ENCODE peak calls at places on chromosomes 11 and 22, in nine cellular contexts. B is HFF-Myc, O is transverse colon, D is tibial nerve, Z is HL-60, R is A549, M is astrocyte of the spinal cord, Q is progenitor cell of endocrine pancreas, F is AG09319. A is an unnamed sample.

GRCh38 chr11:8679006-8679405 is 3.5 kb downstream of the TRIM66 start:
- DNase-seq in B (no peak), R (no peak), M (no peak), O (no peak), D (no peak), F (no peak), Z (no peak), Q (no peak), A (no peak)

GRCh38 chr11:12664410-12664809 is 9.8 kb upstream of the TEAD1 start:
- DNase-seq in Z (no peak), F (no peak), Q (no peak), D (no peak), O (no peak), B (no peak), R (no peak), M (peak), A (no peak)

GRCh38 chr11:71232364-71232763 is 20.0 kb downstream of the SHANK2 start:
- DNase-seq in B (no peak), M (no peak), F (no peak), O (no peak), D (no peak), R (no peak), Z (no peak), Q (no peak), A (no peak)

GRCh38 chr11:131370901-131371790 is 731 bp downstream of the NTM start:
- DNase-seq in F (no peak), Q (no peak), M (no peak), R (no peak), Z (no peak), O (no peak), D (no peak), B (no peak), A (no peak)

GRCh38 chr11:123020968-123021367 is 39.3 kb upstream of the BSX start:
- DNase-seq in Q (no peak), F (no peak), R (peak), D (peak), B (peak), O (peak), Z (peak), M (peak), A (peak)

GRCh38 chr11:9347100-9347499 is 32.7 kb upstream of the TMEM41B start:
- DNase-seq in R (no peak), B (no peak), Q (no peak), O (no peak), M (no peak), F (no peak), Z (peak), D (no peak), A (no peak)

GRCh38 chr11:69636870-69637600 is 3.9 kb upstream of the CCND1 start:
- DNase-seq in Z (no peak), R (no peak), Q (no peak), F (no peak), D (no peak), B (no peak), M (no peak), O (no peak), A (no peak)

GRCh38 chr11:62444835-62445234 is 26.0 kb downstream of the SCGB1A1 start:
- DNase-seq in D (no peak), M (no peak), B (no peak), F (no peak), O (no peak), R (no peak), Q (no peak), Z (no peak), A (no peak)

GRCh38 chr11:2816517-2816916 is 69.1 kb downstream of the CDKN1C start:
- DNase-seq in M (no peak), O (no peak), B (no peak), Z (no peak), D (no peak), R (no peak), Q (no peak), F (no peak), A (no peak)

GRCh38 chr11:13726456-13726855 is 58.0 kb downstream of the FAR1 start:
- DNase-seq in R (no peak), B (no peak), D (no peak), F (no peak), M (no peak), O (no peak), Q (no peak), Z (no peak), A (no peak)

GRCh38 chr11:75384438-75385080 is 14.8 kb upstream of the RPS3 start:
- DNase-seq in B (no peak), Z (peak), O (peak), Q (peak), F (peak), D (peak), R (peak), M (peak), A (peak)

GRCh38 chr11:67698247-67698646 is 23.8 kb upstream of the ALDH3B2 start:
- DNase-seq in F (no peak), B (peak), O (no peak), M (no peak), Z (no peak), D (no peak), R (peak), Q (no peak), A (no peak)

GRCh38 chr11:80505771-80506170 is 1064.9 kb upstream of the TENM4 start:
- DNase-seq in F (no peak), Z (no peak), B (no peak), M (no peak), O (no peak), Q (no peak), D (no peak), R (no peak), A (no peak)

GRCh38 chr11:30254307-30255298 is 23.8 kb downstream of the FSHB start:
- DNase-seq in B (no peak), O (no peak), D (no peak), Z (no peak), F (no peak), Q (no peak), M (peak), R (no peak), A (no peak)

DNA sequence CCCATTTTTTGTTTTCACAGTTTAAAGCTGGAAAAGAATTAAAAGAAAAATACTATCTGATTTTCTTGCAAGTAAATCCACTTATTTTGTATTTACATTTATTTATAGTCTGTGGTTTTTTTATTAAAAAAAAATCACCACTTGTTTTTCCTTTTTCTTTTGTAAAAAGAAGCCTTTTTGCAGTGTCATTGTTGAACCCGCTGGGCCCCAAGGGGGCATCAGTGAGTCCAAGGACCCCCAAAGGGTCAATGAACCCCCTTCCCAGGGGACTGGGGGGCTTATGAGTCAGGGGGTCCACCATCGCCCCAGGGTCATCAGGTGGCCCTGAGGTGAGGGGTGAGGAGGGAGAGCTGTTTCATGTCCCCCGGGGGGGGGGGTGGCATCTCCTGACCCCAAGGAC is 34.0 kb upstream of the EIF3D start:
- DNase-seq in O (no peak), M (no peak), Z (no peak), Q (no peak), B (no peak), D (no peak), F (no peak), R (no peak), A (no peak)
- TF ChIP-seq CTCF in O (no peak), M (no peak), Z (no peak), Q (no peak), B (peak), D (no peak), F (no peak), R (no peak), A (no peak)

DNA sequence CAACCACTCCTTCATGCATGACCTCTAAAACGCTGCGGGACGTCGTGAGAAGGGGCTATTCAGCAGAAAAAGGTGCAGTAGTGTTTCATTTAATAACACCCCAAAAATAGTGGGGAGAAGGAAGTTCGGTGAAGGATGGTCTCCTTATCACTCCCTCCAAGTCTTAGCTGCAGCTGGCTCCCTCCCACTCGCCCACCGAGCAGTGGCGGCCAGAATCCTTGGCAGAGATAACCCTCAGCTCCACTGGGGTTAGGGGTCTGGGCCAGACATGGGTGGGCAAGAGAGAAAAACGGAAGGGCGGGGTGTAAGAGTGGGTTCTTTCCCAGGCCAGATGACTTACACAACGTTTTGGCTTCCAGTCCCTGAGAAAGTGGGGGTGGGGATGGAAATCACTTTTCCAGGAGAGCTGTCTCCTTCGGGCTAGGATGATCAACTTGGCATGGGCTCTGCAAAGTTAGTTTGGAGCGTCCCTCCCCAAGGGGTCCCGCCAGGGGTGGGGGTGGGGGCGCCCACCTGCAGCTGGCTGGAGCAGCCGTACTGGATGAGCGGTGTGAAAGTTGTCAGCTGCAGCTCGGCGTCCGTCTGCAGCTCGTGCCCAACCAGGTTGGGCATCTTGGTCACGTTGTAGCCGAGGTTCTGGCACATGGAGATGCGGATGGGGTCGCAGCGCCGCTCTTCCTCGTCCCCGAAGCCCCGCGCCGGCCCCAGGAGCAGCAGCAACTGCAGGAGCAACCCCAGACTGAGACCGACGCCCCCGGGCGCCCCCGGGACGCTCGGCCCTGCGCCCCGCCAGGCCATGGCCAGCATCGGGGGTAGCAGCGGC is 696 bp downstream of the FZD4 start:
- DNase-seq in O (peak), Q (no peak), F (no peak), Z (no peak), D (peak), M (no peak), B (no peak), R (peak), A (peak)
- TF ChIP-seq CTCF in O (no peak), Q (no peak), F (no peak), Z (no peak), D (no peak), M (no peak), B (no peak), R (no peak), A (no peak)

GRCh38 chr22:30296851-30297250 is 7.5 kb upstream of the CASTOR1 start:
- DNase-seq in O (no peak), R (no peak), D (no peak), B (no peak), Z (no peak), F (no peak), Q (no peak), M (no peak), A (no peak)

GRCh38 chr22:30296324-30296723 is 7.0 kb upstream of the CASTOR1 start:
- DNase-seq in B (no peak), F (no peak), Q (no peak), O (no peak), M (no peak), D (no peak), Z (no peak), R (no peak), A (no peak)

GRCh38 chr22:30297276-30298004 is 8.1 kb upstream of the CASTOR1 start:
- DNase-seq in Q (no peak), M (no peak), B (no peak), F (no peak), D (no peak), R (no peak), O (no peak), Z (no peak), A (no peak)

GRCh38 chr22:30299322-30299721 is 10.0 kb upstream of the CASTOR1 start:
- DNase-seq in R (no peak), Q (no peak), M (no peak), Z (no peak), B (no peak), O (no peak), D (no peak), F (no peak), A (no peak)

DNA sequence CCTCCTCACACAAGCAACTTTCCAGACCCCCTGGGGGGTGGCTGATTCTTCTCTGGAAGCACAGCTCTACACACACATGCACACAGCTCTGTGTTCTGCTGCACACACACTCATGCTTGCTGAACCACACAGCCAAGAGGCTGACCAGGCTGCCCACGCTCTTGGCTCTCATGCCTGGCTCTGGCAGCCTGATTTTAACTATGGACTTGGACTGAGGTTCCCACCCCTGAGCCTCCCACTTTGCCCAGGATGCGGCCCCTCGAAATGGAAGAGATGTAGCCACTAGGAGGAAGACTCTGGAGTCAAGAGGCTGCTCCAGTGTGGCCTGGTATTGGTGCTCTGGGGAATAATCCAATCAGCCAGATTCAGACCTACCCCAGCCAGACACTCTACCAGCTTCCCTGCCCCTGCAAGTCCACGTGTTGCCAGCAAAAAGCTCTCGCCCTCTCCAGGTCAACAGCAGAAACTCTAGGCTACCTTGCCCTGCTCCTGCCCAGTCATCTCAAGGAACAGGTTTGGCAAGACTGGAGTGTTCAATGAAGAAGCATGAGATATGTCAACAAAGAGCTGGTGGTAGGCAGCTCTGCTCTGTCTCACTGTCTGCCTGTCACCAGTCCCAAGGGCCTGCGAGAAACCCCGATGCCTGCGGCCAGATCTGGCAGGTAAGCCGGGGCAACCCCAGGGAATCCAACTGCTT is 8.8 kb upstream of the CASTOR1 start:
- DNase-seq in D (no peak), Q (no peak), F (no peak), Z (no peak), M (no peak), O (peak), B (no peak), R (no peak), A (no peak)
- TF ChIP-seq CTCF in D (no peak), Q (peak), F (no peak), Z (no peak), M (no peak), O (peak), B (no peak), R (no peak), A (no peak)

DNA sequence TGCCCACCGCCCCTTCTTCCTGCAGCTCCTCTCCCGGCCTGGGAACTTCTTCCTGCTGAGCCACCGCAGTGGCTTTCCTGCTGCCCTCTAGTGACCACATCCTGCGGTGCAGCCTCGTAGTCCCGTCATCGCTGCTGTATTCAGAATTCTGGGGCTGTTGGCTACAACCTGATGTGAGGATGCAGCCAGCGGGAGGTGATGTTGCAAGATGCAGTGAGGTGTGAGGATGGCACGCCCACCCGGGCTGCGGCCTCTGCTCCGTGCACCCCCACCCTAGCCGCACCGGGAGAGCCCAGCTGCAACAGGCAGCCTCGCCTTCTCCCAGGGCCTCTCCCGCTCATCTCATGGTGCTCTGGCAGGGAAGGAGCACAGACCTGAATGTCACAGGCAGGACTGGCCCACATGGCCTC is 10.1 kb downstream of the CHST1 start:
- DNase-seq in R (peak), Z (peak), F (peak), B (peak), M (peak), Q (peak), D (peak), O (peak), A (peak)
- TF ChIP-seq CTCF in R (peak), Z (peak), F (peak), B (peak), M (peak), Q (peak), D (peak), O (peak), A (peak)

GRCh38 chr11:55714982-55715888 is 53.2 kb downstream of the OR4C6 start:
- DNase-seq in M (no peak), O (no peak), Q (no peak), D (no peak), B (no peak), R (peak), Z (peak), F (no peak), A (no peak)
- TF ChIP-seq CTCF in M (no peak), O (no peak), Q (no peak), D (no peak), B (peak), R (no peak), Z (no peak), F (no peak), A (no peak)

GRCh38 chr11:32428665-32429293 is 6.6 kb downstream of the WT1 start:
- DNase-seq in M (no peak), O (no peak), R (no peak), Q (no peak), F (no peak), D (no peak), Z (no peak), B (no peak), A (no peak)

GRCh38 chr11:32432565-32433248 is 2.6 kb downstream of the WT1 start:
- DNase-seq in R (no peak), F (no peak), Q (no peak), B (no peak), Z (no peak), O (no peak), D (no peak), M (no peak), A (no peak)

GRCh38 chr11:32429477-32429876 is 5.9 kb downstream of the WT1 start:
- DNase-seq in Z (no peak), F (no peak), O (no peak), B (no peak), M (no peak), Q (no peak), R (no peak), D (no peak), A (no peak)

GRCh38 chr11:32431657-32432056 is 3.7 kb downstream of the WT1 start:
- DNase-seq in O (no peak), M (no peak), Z (no peak), R (no peak), B (no peak), Q (no peak), F (no peak), D (no peak), A (no peak)

DNA sequence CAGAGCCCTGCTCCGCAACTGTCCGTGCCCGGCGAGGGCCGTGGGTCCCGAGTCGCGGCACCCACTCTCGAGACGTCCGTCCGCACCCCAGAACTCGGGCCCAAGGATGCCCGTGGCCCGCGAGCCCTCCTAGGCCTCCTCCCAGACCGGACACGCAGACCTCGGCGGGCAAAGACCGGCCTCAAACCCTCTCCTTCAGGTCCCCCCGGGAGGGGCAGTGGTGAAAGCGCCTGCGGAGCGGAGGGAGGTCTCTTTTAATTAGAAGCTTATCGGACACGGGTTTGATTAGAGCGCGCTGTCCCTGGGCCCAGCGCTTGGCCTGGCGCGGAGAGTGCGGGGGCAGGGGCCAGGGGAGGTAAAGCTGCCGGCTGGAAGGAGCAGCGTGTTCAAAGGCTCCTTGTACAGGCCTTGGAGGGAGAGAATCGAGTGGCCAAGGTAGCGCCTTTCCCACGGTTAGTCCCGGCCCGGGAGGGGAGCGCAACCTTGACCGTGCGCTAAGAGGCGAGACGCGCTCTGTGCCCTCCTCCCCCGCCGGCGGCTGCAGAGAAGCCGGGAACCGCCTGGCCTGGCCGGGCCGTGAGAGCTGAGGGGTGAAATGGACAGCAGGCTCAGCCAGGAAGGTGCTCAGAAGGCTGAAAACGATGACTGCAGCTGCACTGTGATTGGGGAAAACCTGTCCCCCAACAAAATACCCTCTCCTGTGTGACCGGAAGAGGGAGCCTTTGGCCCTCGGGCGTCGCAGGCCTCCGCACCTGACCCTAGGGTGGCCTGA is 4.6 kb downstream of the WT1 start:
- DNase-seq in O (no peak), D (no peak), B (no peak), Z (no peak), M (no peak), Q (no peak), R (no peak), F (no peak), A (peak)
- TF ChIP-seq CTCF in O (no peak), D (no peak), B (peak), Z (no peak), M (peak), Q (peak), R (no peak), F (peak), A (peak)

GRCh38 chr11:100753562-100753961 is 66.5 kb downstream of the ARHGAP42 start:
- DNase-seq in B (no peak), M (no peak), D (no peak), O (no peak), R (no peak), Z (no peak), F (no peak), Q (no peak), A (no peak)
- TF ChIP-seq CTCF in B (no peak), M (no peak), D (no peak), O (no peak), R (no peak), Z (no peak), F (no peak), Q (no peak), A (no peak)

GRCh38 chr22:27239520-27239919 is 562.0 kb downstream of the MN1 start:
- DNase-seq in R (no peak), O (no peak), B (no peak), Z (no peak), F (no peak), M (no peak), D (no peak), Q (no peak), A (no peak)
- TF ChIP-seq CTCF in R (no peak), O (no peak), B (no peak), Z (no peak), F (no peak), M (no peak), D (no peak), Q (no peak), A (no peak)

GRCh38 chr22:22810471-22810870 is 77.1 kb upstream of the IGLL5 start:
- DNase-seq in O (no peak), Z (no peak), R (no peak), F (no peak), D (no peak), B (no peak), M (no peak), Q (no peak), A (no peak)

GRCh38 chr22:22811016-22812009 is 76.3 kb upstream of the IGLL5 start:
- DNase-seq in Q (no peak), F (no peak), M (no peak), B (no peak), O (no peak), R (no peak), Z (no peak), D (no peak), A (no peak)

GRCh38 chr22:22812031-22812905 is 75.3 kb upstream of the IGLL5 start:
- DNase-seq in F (no peak), Q (no peak), D (no peak), O (no peak), R (no peak), B (no peak), M (no peak), Z (no peak), A (no peak)

GRCh38 chr22:22813126-22814075 is 74.2 kb upstream of the IGLL5 start:
- DNase-seq in M (no peak), O (no peak), Z (no peak), R (no peak), B (no peak), D (no peak), Q (no peak), F (no peak), A (no peak)

GRCh38 chr22:22810018-22810427 is 77.6 kb upstream of the IGLL5 start:
- DNase-seq in R (peak), Z (peak), F (no peak), B (no peak), D (peak), Q (peak), O (peak), M (no peak), A (no peak)
- TF ChIP-seq CTCF in R (peak), Z (peak), F (no peak), B (peak), D (peak), Q (peak), O (peak), M (no peak), A (no peak)